ENCODE peak calls at places on chromosomes 13 and 19, in five cellular contexts. One of them, this sample, is unnamed.

GRCh38 chr19:13366529-13367143 is 139.6 kb downstream of the CACNA1A start:
- DNase-seq in amniotic stem cell: no peak
- DNase-seq in MG63: peak
- DNase-seq in activated CD4-positive, alpha-beta T cell treated with anti-CD3 and anti-CD28 coated beads, Interleukin-2, amount 50 U/mL, for 24 hours: no peak
- DNase-seq in choroid plexus epithelial cell: peak
- DNase-seq in this sample: no peak

GRCh38 chr19:6340493-6341201 is 7.2 kb upstream of the ACER1 start:
- DNase-seq in amniotic stem cell: no peak
- DNase-seq in MG63: no peak
- DNase-seq in activated CD4-positive, alpha-beta T cell treated with anti-CD3 and anti-CD28 coated beads, Interleukin-2, amount 50 U/mL, for 24 hours: no peak
- DNase-seq in choroid plexus epithelial cell: no peak
- DNase-seq in this sample: no peak

GRCh38 chr13:44312898-44313551 is 60.6 kb upstream of the SERP2 start:
- DNase-seq in amniotic stem cell: peak
- DNase-seq in MG63: peak
- DNase-seq in activated CD4-positive, alpha-beta T cell treated with anti-CD3 and anti-CD28 coated beads, Interleukin-2, amount 50 U/mL, for 24 hours: no peak
- DNase-seq in choroid plexus epithelial cell: peak
- DNase-seq in this sample: no peak

GRCh38 chr19:49151339-49152217 is 3.6 kb downstream of the HRC start:
- DNase-seq in amniotic stem cell: no peak
- DNase-seq in MG63: peak
- DNase-seq in activated CD4-positive, alpha-beta T cell treated with anti-CD3 and anti-CD28 coated beads, Interleukin-2, amount 50 U/mL, for 24 hours: no peak
- DNase-seq in choroid plexus epithelial cell: peak
- DNase-seq in this sample: no peak

GRCh38 chr13:76792680-76793334 is 93.4 kb downstream of the KCTD12 start:
- DNase-seq in amniotic stem cell: peak
- DNase-seq in MG63: peak
- DNase-seq in activated CD4-positive, alpha-beta T cell treated with anti-CD3 and anti-CD28 coated beads, Interleukin-2, amount 50 U/mL, for 24 hours: no peak
- DNase-seq in choroid plexus epithelial cell: peak
- DNase-seq in this sample: no peak

GRCh38 chr13:59774511-59774911 is 389.2 kb downstream of the DIAPH3 start:
- DNase-seq in amniotic stem cell: no peak
- DNase-seq in MG63: peak
- DNase-seq in activated CD4-positive, alpha-beta T cell treated with anti-CD3 and anti-CD28 coated beads, Interleukin-2, amount 50 U/mL, for 24 hours: no peak
- DNase-seq in choroid plexus epithelial cell: peak
- DNase-seq in this sample: no peak

GRCh38 chr19:53772943-53773342 is 51.2 kb downstream of the NLRP12 start:
- DNase-seq in amniotic stem cell: peak
- DNase-seq in MG63: peak
- DNase-seq in activated CD4-positive, alpha-beta T cell treated with anti-CD3 and anti-CD28 coated beads, Interleukin-2, amount 50 U/mL, for 24 hours: peak
- DNase-seq in choroid plexus epithelial cell: peak
- DNase-seq in this sample: peak

GRCh38 chr19:17296278-17296677 is 6.9 kb downstream of the ABHD8 start:
- DNase-seq in amniotic stem cell: no peak
- DNase-seq in MG63: peak
- DNase-seq in activated CD4-positive, alpha-beta T cell treated with anti-CD3 and anti-CD28 coated beads, Interleukin-2, amount 50 U/mL, for 24 hours: no peak
- DNase-seq in choroid plexus epithelial cell: peak
- DNase-seq in this sample: no peak

GRCh38 chr19:4376991-4377781 is 23.2 kb downstream of the SH3GL1 start:
- DNase-seq in amniotic stem cell: no peak
- DNase-seq in MG63: peak
- DNase-seq in activated CD4-positive, alpha-beta T cell treated with anti-CD3 and anti-CD28 coated beads, Interleukin-2, amount 50 U/mL, for 24 hours: no peak
- DNase-seq in choroid plexus epithelial cell: no peak
- DNase-seq in this sample: no peak

GRCh38 chr19:10836478-10837325 is 690 bp upstream of the TMED1 start:
- DNase-seq in amniotic stem cell: peak
- DNase-seq in MG63: peak
- DNase-seq in activated CD4-positive, alpha-beta T cell treated with anti-CD3 and anti-CD28 coated beads, Interleukin-2, amount 50 U/mL, for 24 hours: peak
- DNase-seq in choroid plexus epithelial cell: peak
- DNase-seq in this sample: peak

GRCh38 chr13:44726214-44726613 is 150.1 kb upstream of the TSC22D1 start:
- DNase-seq in amniotic stem cell: peak
- DNase-seq in MG63: no peak
- DNase-seq in activated CD4-positive, alpha-beta T cell treated with anti-CD3 and anti-CD28 coated beads, Interleukin-2, amount 50 U/mL, for 24 hours: no peak
- DNase-seq in choroid plexus epithelial cell: peak
- DNase-seq in this sample: no peak

GRCh38 chr13:24264976-24265375 is 44.4 kb upstream of the C1QTNF9 start:
- DNase-seq in amniotic stem cell: no peak
- DNase-seq in MG63: no peak
- DNase-seq in activated CD4-positive, alpha-beta T cell treated with anti-CD3 and anti-CD28 coated beads, Interleukin-2, amount 50 U/mL, for 24 hours: peak
- DNase-seq in choroid plexus epithelial cell: no peak
- DNase-seq in this sample: no peak

GRCh38 chr19:7888145-7888825 is at the start of gene LRRC8E:
- DNase-seq in amniotic stem cell: peak
- DNase-seq in MG63: peak
- DNase-seq in activated CD4-positive, alpha-beta T cell treated with anti-CD3 and anti-CD28 coated beads, Interleukin-2, amount 50 U/mL, for 24 hours: no peak
- DNase-seq in choroid plexus epithelial cell: peak
- DNase-seq in this sample: no peak

GRCh38 chr19:29841209-29841558 is 29.4 kb downstream of the CCNE1 start:
- DNase-seq in amniotic stem cell: no peak
- DNase-seq in MG63: no peak
- DNase-seq in activated CD4-positive, alpha-beta T cell treated with anti-CD3 and anti-CD28 coated beads, Interleukin-2, amount 50 U/mL, for 24 hours: no peak
- DNase-seq in choroid plexus epithelial cell: peak
- DNase-seq in this sample: no peak

GRCh38 chr19:2887391-2887914 is 13.3 kb upstream of the ZNF57 start:
- DNase-seq in amniotic stem cell: no peak
- DNase-seq in MG63: no peak
- DNase-seq in activated CD4-positive, alpha-beta T cell treated with anti-CD3 and anti-CD28 coated beads, Interleukin-2, amount 50 U/mL, for 24 hours: peak
- DNase-seq in choroid plexus epithelial cell: peak
- DNase-seq in this sample: no peak

GRCh38 chr13:30577381-30577780 is 40.3 kb upstream of the USPL1 start:
- DNase-seq in amniotic stem cell: peak
- DNase-seq in MG63: peak
- DNase-seq in activated CD4-positive, alpha-beta T cell treated with anti-CD3 and anti-CD28 coated beads, Interleukin-2, amount 50 U/mL, for 24 hours: no peak
- DNase-seq in choroid plexus epithelial cell: peak
- DNase-seq in this sample: no peak

GRCh38 chr19:1350861-1351260 is 32.8 kb upstream of the NDUFS7 start:
- DNase-seq in amniotic stem cell: no peak
- DNase-seq in MG63: no peak
- DNase-seq in activated CD4-positive, alpha-beta T cell treated with anti-CD3 and anti-CD28 coated beads, Interleukin-2, amount 50 U/mL, for 24 hours: no peak
- DNase-seq in choroid plexus epithelial cell: no peak
- DNase-seq in this sample: no peak

GRCh38 chr13:21717817-21718216 is 46.9 kb downstream of the FGF9 start:
- DNase-seq in amniotic stem cell: no peak
- DNase-seq in MG63: no peak
- DNase-seq in activated CD4-positive, alpha-beta T cell treated with anti-CD3 and anti-CD28 coated beads, Interleukin-2, amount 50 U/mL, for 24 hours: no peak
- DNase-seq in choroid plexus epithelial cell: no peak
- DNase-seq in this sample: no peak

GRCh38 chr13:92804926-92805325 is 421.7 kb upstream of the GPC6 start:
- DNase-seq in amniotic stem cell: no peak
- DNase-seq in MG63: no peak
- DNase-seq in activated CD4-positive, alpha-beta T cell treated with anti-CD3 and anti-CD28 coated beads, Interleukin-2, amount 50 U/mL, for 24 hours: no peak
- DNase-seq in choroid plexus epithelial cell: no peak
- DNase-seq in this sample: no peak

GRCh38 chr13:113397606-113398425 is 33.9 kb upstream of the GRTP1 start:
- DNase-seq in amniotic stem cell: no peak
- DNase-seq in MG63: no peak
- DNase-seq in activated CD4-positive, alpha-beta T cell treated with anti-CD3 and anti-CD28 coated beads, Interleukin-2, amount 50 U/mL, for 24 hours: no peak
- DNase-seq in choroid plexus epithelial cell: no peak
- DNase-seq in this sample: no peak

GRCh38 chr13:30276178-30276577 is 31.2 kb downstream of the KATNAL1 start:
- DNase-seq in amniotic stem cell: no peak
- DNase-seq in MG63: no peak
- DNase-seq in activated CD4-positive, alpha-beta T cell treated with anti-CD3 and anti-CD28 coated beads, Interleukin-2, amount 50 U/mL, for 24 hours: no peak
- DNase-seq in choroid plexus epithelial cell: no peak
- DNase-seq in this sample: no peak

GRCh38 chr19:7597689-7598088 is 2.0 kb downstream of the CAMSAP3 start:
- DNase-seq in amniotic stem cell: no peak
- DNase-seq in MG63: no peak
- DNase-seq in activated CD4-positive, alpha-beta T cell treated with anti-CD3 and anti-CD28 coated beads, Interleukin-2, amount 50 U/mL, for 24 hours: no peak
- DNase-seq in choroid plexus epithelial cell: no peak
- DNase-seq in this sample: no peak